ENCODE peak calls at places on chromosomes 16 and 17, in eight cellular contexts. One of them, this sample, is unnamed.
A peak's percentile ranks its signal among the peaks of the same experiment; 100 is the strongest.

GRCh38 chr16:24977673-24978065 is 37.5 kb downstream of the ARHGAP17 start:
- DNase-seq in mesenchymal stem cell: peak; percentile 63
- DNase-seq in NCI-H1436: no peak
- DNase-seq in pancreas: no peak
- DNase-seq in adrenal gland: no peak
- DNase-seq in memory B cell: no peak
- DNase-seq in ACHN: peak; percentile 80
- DNase-seq in ovary: no peak
- DNase-seq in this sample: no peak

GRCh38 chr17:7586673-7587419 is 3.0 kb downstream of the SOX15 start:
- DNase-seq in adrenal gland: no peak
- DNase-seq in ACHN: no peak
- DNase-seq in mesenchymal stem cell: no peak
- DNase-seq in NCI-H1436: no peak
- DNase-seq in ovary: no peak
- DNase-seq in memory B cell: no peak
- DNase-seq in pancreas: no peak
- DNase-seq in this sample: no peak

GRCh38 chr17:44926841-44927525 is 11.7 kb upstream of the GFAP start:
- DNase-seq in mesenchymal stem cell: no peak
- DNase-seq in memory B cell: no peak
- DNase-seq in ovary: no peak
- DNase-seq in ACHN: no peak
- DNase-seq in adrenal gland: no peak
- DNase-seq in NCI-H1436: no peak
- DNase-seq in pancreas: no peak
- DNase-seq in this sample: peak; percentile 15

GRCh38 chr17:2146132-2146871 is 91.4 kb downstream of the HIC1 start:
- DNase-seq in ACHN: no peak
- DNase-seq in pancreas: no peak
- DNase-seq in NCI-H1436: no peak
- DNase-seq in adrenal gland: no peak
- DNase-seq in mesenchymal stem cell: no peak
- DNase-seq in memory B cell: no peak
- DNase-seq in ovary: no peak
- DNase-seq in this sample: no peak

GRCh38 chr16:11333696-11334095 is 11.6 kb upstream of the RMI2 start:
- DNase-seq in adrenal gland: no peak
- DNase-seq in memory B cell: no peak
- DNase-seq in NCI-H1436: no peak
- DNase-seq in ACHN: no peak
- DNase-seq in pancreas: no peak
- DNase-seq in ovary: no peak
- DNase-seq in mesenchymal stem cell: no peak
- DNase-seq in this sample: no peak

GRCh38 chr16:89036776-89037175 is 56.9 kb upstream of the ACSF3 start:
- DNase-seq in ovary: no peak
- DNase-seq in adrenal gland: no peak
- DNase-seq in pancreas: peak; percentile 39
- DNase-seq in mesenchymal stem cell: no peak
- DNase-seq in memory B cell: no peak
- DNase-seq in NCI-H1436: no peak
- DNase-seq in ACHN: no peak
- DNase-seq in this sample: no peak

GRCh38 chr16:52545544-52546262 is 1.2 kb downstream of the TOX3 start:
- DNase-seq in adrenal gland: no peak
- DNase-seq in ovary: no peak
- DNase-seq in ACHN: no peak
- DNase-seq in NCI-H1436: no peak
- DNase-seq in mesenchymal stem cell: no peak
- DNase-seq in pancreas: peak; percentile 68
- DNase-seq in memory B cell: no peak
- DNase-seq in this sample: no peak

GRCh38 chr17:63489291-63489690 is 12.4 kb downstream of the ACE start:
- DNase-seq in ACHN: no peak
- DNase-seq in NCI-H1436: no peak
- DNase-seq in adrenal gland: no peak
- DNase-seq in ovary: no peak
- DNase-seq in pancreas: no peak
- DNase-seq in mesenchymal stem cell: no peak
- DNase-seq in memory B cell: no peak
- DNase-seq in this sample: no peak

GRCh38 chr17:81223758-81224122 is 975 bp upstream of the CEP131 start:
- DNase-seq in ACHN: no peak
- DNase-seq in pancreas: no peak
- DNase-seq in mesenchymal stem cell: no peak
- DNase-seq in NCI-H1436: peak; percentile 34
- DNase-seq in adrenal gland: no peak
- DNase-seq in ovary: no peak
- DNase-seq in memory B cell: no peak
- DNase-seq in this sample: no peak

GRCh38 chr16:22264786-22265185 is 32.4 kb upstream of the POLR3E start:
- DNase-seq in ovary: no peak
- DNase-seq in NCI-H1436: no peak
- DNase-seq in ACHN: no peak
- DNase-seq in adrenal gland: no peak
- DNase-seq in pancreas: no peak
- DNase-seq in mesenchymal stem cell: no peak
- DNase-seq in memory B cell: no peak
- DNase-seq in this sample: no peak

GRCh38 chr16:21083729-21084268 is 66.8 kb downstream of the DNAH3 start:
- DNase-seq in ovary: peak; percentile 23
- DNase-seq in ACHN: peak; percentile 85
- DNase-seq in memory B cell: peak; percentile 41
- DNase-seq in pancreas: peak; percentile 78
- DNase-seq in NCI-H1436: peak; percentile 27
- DNase-seq in adrenal gland: peak; percentile 69
- DNase-seq in mesenchymal stem cell: peak; percentile 55
- DNase-seq in this sample: peak; percentile 64